ENCODE peak calls at places on chromosomes 7 and 10, in nine cellular contexts. J is tibial nerve; P is stimulated activated CD4-positive, alpha-beta T cell treated with anti-CD3 and anti-CD28 coated beads, Interleukin-12 subunit alpha, Interleukin-12 subunit beta, amount 100 ng/mL, for 4 hours; C is amniotic stem cell; T is caudate nucleus; Z is dorsolateral prefrontal cortex; L is activated T-cell treated with anti-CD3 and anti-CD28 coated beads for 48 hours; X is foreskin fibroblast; D is AG20443. S is an unnamed sample.

GRCh38 chr10:50538473-50539398 is 85.0 kb downstream of the SGMS1 start:
- DNase-seq in J (no peak), P (no peak), C (no peak), T (peak), Z (peak), L (no peak), X (no peak), D (no peak), S (peak)

GRCh38 chr7:140155428-140155827 is 21.4 kb downstream of the KDM7A start:
- DNase-seq in J (no peak), P (no peak), C (no peak), T (no peak), Z (no peak), L (no peak), X (no peak), D (no peak), S (no peak)

GRCh38 chr10:86967481-86967941 is 771 bp upstream of the ADIRF start:
- DNase-seq in J (no peak), P (no peak), C (no peak), T (no peak), Z (no peak), L (no peak), X (no peak), D (no peak), S (no peak)

GRCh38 chr7:12178317-12178716 is 32.8 kb upstream of the TMEM106B start:
- DNase-seq in J (no peak), P (no peak), C (no peak), T (no peak), Z (no peak), L (no peak), X (no peak), D (no peak), S (no peak)

GRCh38 chr7:140231779-140232491 is 55.2 kb upstream of the KDM7A start:
- DNase-seq in J (no peak), P (no peak), C (no peak), T (no peak), Z (no peak), L (no peak), X (no peak), D (no peak), S (no peak)

GRCh38 chr10:112429147-112429546 is 17.6 kb downstream of the ZDHHC6 start:
- DNase-seq in J (no peak), P (no peak), C (no peak), T (no peak), Z (no peak), L (no peak), X (no peak), D (no peak), S (no peak)

GRCh38 chr10:11795101-11795920 is 27.8 kb upstream of the PROSER2 start:
- DNase-seq in J (no peak), P (no peak), C (no peak), T (peak), Z (no peak), L (no peak), X (no peak), D (no peak), S (no peak)

GRCh38 chr7:11228515-11228914 is 254.8 kb downstream of the PHF14 start:
- DNase-seq in J (peak), P (no peak), C (no peak), T (no peak), Z (no peak), L (no peak), X (no peak), D (no peak), S (peak)

GRCh38 chr7:129189661-129190310 is 1.4 kb downstream of the SMO start:
- DNase-seq in J (no peak), P (no peak), C (no peak), T (no peak), Z (no peak), L (no peak), X (no peak), D (no peak), S (no peak)

GRCh38 chr7:128281605-128282380 is 40.7 kb downstream of the LEP start:
- DNase-seq in J (no peak), P (no peak), C (no peak), T (no peak), Z (no peak), L (no peak), X (no peak), D (no peak), S (no peak)

GRCh38 chr10:82249141-82249540 is 374.1 kb downstream of the NRG3 start:
- DNase-seq in J (no peak), P (no peak), C (no peak), T (no peak), Z (no peak), L (no peak), X (no peak), D (no peak), S (no peak)

GRCh38 chr10:23172846-23173548 is 19.1 kb upstream of the PTF1A start:
- DNase-seq in J (no peak), P (no peak), C (no peak), T (no peak), Z (no peak), L (no peak), X (no peak), D (no peak), S (peak)

GRCh38 chr7:104123786-104124185 is 84.0 kb downstream of the ORC5 start:
- DNase-seq in J (no peak), P (no peak), C (peak), T (no peak), Z (no peak), L (no peak), X (peak), D (peak), S (no peak)

GRCh38 chr7:84412161-84412969 is 217.8 kb upstream of the SEMA3A start:
- DNase-seq in J (no peak), P (no peak), C (peak), T (no peak), Z (no peak), L (no peak), X (peak), D (peak), S (no peak)

GRCh38 chr7:33979807-33980355 is 74.5 kb downstream of the BMPER start:
- DNase-seq in J (no peak), P (no peak), C (no peak), T (no peak), Z (no peak), L (no peak), X (peak), D (peak), S (no peak)

GRCh38 chr7:81402227-81402626 is 367.6 kb downstream of the HGF start:
- DNase-seq in J (no peak), P (no peak), C (no peak), T (no peak), Z (no peak), L (no peak), X (no peak), D (no peak), S (no peak)

GRCh38 chr10:119543814-119544642 is 1.5 kb upstream of the RGS10 start:
- DNase-seq in J (no peak), P (no peak), C (no peak), T (no peak), Z (no peak), L (no peak), X (peak), D (peak), S (no peak)